ENCODE peak calls at places on chromosomes 3 and 15, in four cellular contexts. V, P, N and L are unnamed samples.

GRCh38 chr15:88645171-88646087 is 6.6 kb downstream of the ISG20 start:
- DNase-seq in V (no peak), N (no peak), P (no peak), L (no peak)

GRCh38 chr3:188152660-188153497 is 1.1 kb upstream of the LPP start:
- DNase-seq in N (no peak), V (peak), P (peak), L (no peak)

GRCh38 chr3:188901126-188901525 is 270.6 kb upstream of the TPRG1 start:
- DNase-seq in P (no peak), N (no peak), V (no peak), L (no peak)

GRCh38 chr3:58617338-58617761 is 40.2 kb upstream of the FAM107A start:
- DNase-seq in P (no peak), V (no peak), N (no peak), L (no peak)

GRCh38 chr3:194042947-194043346 is 93.0 kb upstream of the HES1 start:
- DNase-seq in V (no peak), P (no peak), N (no peak), L (no peak)

GRCh38 chr3:172115059-172115458 is 75.7 kb downstream of the FNDC3B start:
- DNase-seq in V (no peak), P (no peak), N (no peak), L (no peak)

GRCh38 chr3:132029182-132029902 is 5.5 kb downstream of the CPNE4 start:
- DNase-seq in N (peak), V (peak), P (peak), L (peak)

GRCh38 chr3:44061961-44062360 is 179.7 kb upstream of the TOPAZ1 start:
- DNase-seq in N (no peak), V (no peak), P (no peak), L (no peak)

GRCh38 chr3:39019299-39019698 is 32.4 kb downstream of the SCN11A start:
- DNase-seq in V (no peak), P (no peak), N (no peak), L (no peak)

GRCh38 chr3:170862618-170863374 is 7.2 kb downstream of the RPL22L1 start:
- DNase-seq in V (no peak), N (no peak), P (no peak), L (no peak)

GRCh38 chr3:111547645-111548044 is 5.6 kb downstream of the CD96 start:
- DNase-seq in N (peak), P (no peak), V (no peak), L (no peak)

GRCh38 chr15:60548101-60548500 is 69.2 kb upstream of the ICE2 start:
- DNase-seq in N (peak), V (no peak), P (no peak), L (no peak)

GRCh38 chr3:180062771-180063170 is 26.0 kb upstream of the PEX5L start:
- DNase-seq in V (no peak), P (no peak), N (no peak), L (no peak)

GRCh38 chr15:67146875-67147381 is 81.5 kb downstream of the SMAD3 start:
- DNase-seq in N (peak), V (no peak), P (no peak), L (no peak)

GRCh38 chr3:143563786-143564185 is 284.5 kb downstream of the SLC9A9 start:
- DNase-seq in P (no peak), N (no peak), V (no peak), L (no peak)

GRCh38 chr3:66383998-66384745 is 116.7 kb downstream of the LRIG1 start:
- DNase-seq in V (no peak), N (no peak), P (no peak), L (no peak)

GRCh38 chr3:44318929-44319328 is 19.6 kb upstream of the TCAIM start:
- DNase-seq in V (no peak), P (no peak), N (no peak), L (peak)

GRCh38 chr3:129543156-129543790 is at the start of gene H1-8:
- DNase-seq in V (no peak), N (no peak), P (no peak), L (no peak)

GRCh38 chr15:68228143-68228970 is 1.2 kb downstream of the CLN6 start:
- DNase-seq in V (no peak), P (no peak), N (no peak), L (no peak)

GRCh38 chr15:28975766-28976179 is 90.0 kb downstream of the APBA2 start:
- DNase-seq in P (peak), V (no peak), N (peak), L (peak)

GRCh38 chr3:133799794-133800585 is 5.6 kb upstream of the SRPRB start:
- DNase-seq in V (no peak), P (no peak), N (no peak), L (no peak)

GRCh38 chr15:63775303-63775702 is 58.4 kb downstream of the HERC1 start:
- DNase-seq in V (no peak), N (no peak), P (no peak), L (no peak)

GRCh38 chr15:58440181-58440910 is 8.6 kb downstream of the LIPC start:
- DNase-seq in N (no peak), P (no peak), V (no peak), L (no peak)

GRCh38 chr3:37765591-37766219 is 96.0 kb upstream of the CTDSPL start:
- DNase-seq in P (no peak), N (no peak), V (no peak), L (no peak)

GRCh38 chr15:64911317-64912186 is at the start of gene ANKDD1A:
- DNase-seq in P (peak), N (peak), V (peak), L (peak)

GRCh38 chr3:29694783-29695182 is 413.9 kb downstream of the RBMS3 start:
- DNase-seq in N (no peak), V (no peak), P (no peak), L (no peak)

GRCh38 chr3:99319450-99319849 is 318.9 kb upstream of the COL8A1 start:
- DNase-seq in N (no peak), V (no peak), P (no peak), L (no peak)

GRCh38 chr3:158765518-158766205 is 33.4 kb upstream of the RARRES1 start:
- DNase-seq in P (no peak), N (no peak), V (no peak), L (no peak)

GRCh38 chr15:78080088-78080460 is 2.6 kb upstream of the TBC1D2B start:
- DNase-seq in V (no peak), N (no peak), P (no peak), L (no peak)

GRCh38 chr15:49044761-49045571 is 1.3 kb downstream of the SECISBP2L start:
- DNase-seq in N (no peak), V (no peak), P (no peak), L (no peak)

GRCh38 chr3:48685603-48686511 is at the start of gene NCKIPSD:
- DNase-seq in P (peak), N (peak), V (peak), L (peak)

GRCh38 chr3:155079795-155080546 is at the start of gene MME:
- DNase-seq in P (peak), V (peak), N (no peak), L (peak)